ENCODE peak calls at places on chromosomes 12 and 14, in six cellular contexts. H is stimulated activated CD8-positive, alpha-beta memory T cell treated with anti-CD3 and anti-CD28 coated beads, Interleukin-12 subunit alpha, Interleukin-12 subunit beta, amount 100 ng/mL, for 1 hour; W is pulmonary artery endothelial cell; K is neural crest cell; F is stimulated activated CD4-positive, alpha-beta T cell treated with anti-CD3 and anti-CD28 coated beads, Interleukin-15, amount 100 ng/mL, for 1 hour; Y is NCI-H1092 treated with DMSO at 0.1 percent for 48 hours. X is an unnamed sample.

GRCh38 chr14:104383931-104384775 is 195.4 kb upstream of the C14orf180 start:
- DNase-seq in Y (peak; percentile 90), K (no peak), H (no peak), F (no peak), W (no peak), X (no peak)

GRCh38 chr14:65658202-65658601 is 245.7 kb downstream of the FUT8 start:
- DNase-seq in Y (no peak), W (no peak), K (no peak), H (no peak), F (no peak), X (peak; percentile 23)

GRCh38 chr12:100798799-100799198 is 4.2 kb downstream of the ANO4 start:
- DNase-seq in H (no peak), F (no peak), K (no peak), W (no peak), Y (no peak), X (no peak)

GRCh38 chr12:115620816-115621215 is 656.7 kb downstream of the MED13L start:
- DNase-seq in W (no peak), F (no peak), Y (no peak), K (no peak), H (no peak), X (no peak)

GRCh38 chr14:77158175-77158908 is 16.8 kb upstream of the ZDHHC22 start:
- DNase-seq in W (no peak), Y (peak; percentile 84), H (no peak), F (no peak), K (peak; percentile 45), X (peak; percentile 38)

GRCh38 chr14:52005625-52006024 is 16.3 kb downstream of the RTRAF start:
- DNase-seq in H (no peak), Y (no peak), W (no peak), F (no peak), K (no peak), X (no peak)

GRCh38 chr14:102853703-102854396 is 68.6 kb upstream of the AMN start:
- DNase-seq in H (no peak), F (no peak), Y (no peak), K (no peak), W (no peak), X (no peak)

GRCh38 chr12:50633950-50634349 is 129.2 kb downstream of the DIP2B start:
- DNase-seq in Y (no peak), F (no peak), W (no peak), K (no peak), H (no peak), X (no peak)

GRCh38 chr14:65351493-65352224 is 60.9 kb upstream of the FUT8 start:
- DNase-seq in F (no peak), H (no peak), W (no peak), K (no peak), Y (no peak), X (no peak)

GRCh38 chr12:6958609-6959375 is 7.6 kb downstream of the PTPN6 start:
- DNase-seq in Y (no peak), F (no peak), H (no peak), W (no peak), K (no peak), X (no peak)

GRCh38 chr12:77485961-77486579 is 344.6 kb upstream of the NAV3 start:
- DNase-seq in H (no peak), W (no peak), F (no peak), Y (no peak), K (no peak), X (no peak)

GRCh38 chr14:89383171-89383845 is 33.7 kb downstream of the FOXN3 start:
- DNase-seq in K (no peak), W (no peak), Y (no peak), H (no peak), F (no peak), X (no peak)

X was measured in NCI-H226.